ENCODE peak calls at places on chromosomes 3 and 15, in four cellular contexts. One of them, this sample, is unnamed. For H3K9me3, the result is how much of the 10 kb centered on the place peaks cover.

GRCh38 chr15:80890341-80890972 is 99.2 kb downstream of the MESD start:
- DNase-seq in tibial artery: no peak
- DNase-seq in CD8-positive, alpha-beta T cell: no peak
- DNase-seq in CD4-positive, alpha-beta T cell: no peak
- DNase-seq in this sample: no peak

GRCh38 chr3:166444336-166444735 is 607.1 kb upstream of the BCHE start:
- DNase-seq in CD4-positive, alpha-beta T cell: no peak
- DNase-seq in CD8-positive, alpha-beta T cell: no peak
- DNase-seq in tibial artery: no peak
- DNase-seq in this sample: no peak

GRCh38 chr3:131217296-131217741 is 164.3 kb upstream of the NUDT16 start:
- DNase-seq in CD4-positive, alpha-beta T cell: no peak
- DNase-seq in CD8-positive, alpha-beta T cell: no peak
- DNase-seq in tibial artery: no peak
- DNase-seq in this sample: no peak

GRCh38 chr3:40869939-40870338 is 329.4 kb upstream of the CTNNB1 start:
- DNase-seq in CD4-positive, alpha-beta T cell: no peak
- DNase-seq in CD8-positive, alpha-beta T cell: no peak
- DNase-seq in tibial artery: no peak
- DNase-seq in this sample: no peak

GRCh38 chr15:79282371-79283251 is at the start of gene ANKRD34C:
- DNase-seq in CD4-positive, alpha-beta T cell: no peak
- DNase-seq in CD8-positive, alpha-beta T cell: no peak
- DNase-seq in tibial artery: no peak
- DNase-seq in this sample: no peak

GRCh38 chr15:43168192-43169107 is 16.8 kb upstream of the CCNDBP1 start:
- DNase-seq in CD4-positive, alpha-beta T cell: no peak
- DNase-seq in CD8-positive, alpha-beta T cell: no peak
- DNase-seq in tibial artery: no peak
- DNase-seq in this sample: no peak

GRCh38 chr3:139202226-139202958 is 141.4 kb upstream of the MRPS22 start:
- DNase-seq in CD8-positive, alpha-beta T cell: no peak
- DNase-seq in CD4-positive, alpha-beta T cell: no peak
- DNase-seq in tibial artery: no peak
- DNase-seq in this sample: no peak

GRCh38 chr3:24867783-24868182 is 373.1 kb upstream of the THRB start:
- DNase-seq in tibial artery: no peak
- DNase-seq in CD4-positive, alpha-beta T cell: no peak
- DNase-seq in CD8-positive, alpha-beta T cell: no peak
- DNase-seq in this sample: no peak

GRCh38 chr3:16723994-16724393 is 118.8 kb upstream of the DAZL start:
- DNase-seq in tibial artery: no peak
- DNase-seq in CD8-positive, alpha-beta T cell: no peak
- DNase-seq in CD4-positive, alpha-beta T cell: no peak
- DNase-seq in this sample: no peak

GRCh38 chr3:160486459-160486869 is 36.9 kb upstream of the TRIM59 start:
- DNase-seq in CD8-positive, alpha-beta T cell: no peak
- DNase-seq in tibial artery: no peak
- DNase-seq in CD4-positive, alpha-beta T cell: no peak
- DNase-seq in this sample: no peak

GRCh38 chr3:60775956-60776355 is 475.3 kb downstream of the FHIT start:
- DNase-seq in CD4-positive, alpha-beta T cell: no peak
- DNase-seq in tibial artery: no peak
- DNase-seq in CD8-positive, alpha-beta T cell: no peak
- DNase-seq in this sample: no peak

GRCh38 chr3:196096382-196096953 is 14.6 kb upstream of the TFRC start:
- DNase-seq in tibial artery: peak
- DNase-seq in CD4-positive, alpha-beta T cell: no peak
- DNase-seq in CD8-positive, alpha-beta T cell: no peak
- DNase-seq in this sample: no peak

GRCh38 chr3:72595927-72596610 is 252.2 kb downstream of the SHQ1 start:
- DNase-seq in CD4-positive, alpha-beta T cell: no peak
- DNase-seq in tibial artery: no peak
- DNase-seq in CD8-positive, alpha-beta T cell: no peak
- DNase-seq in this sample: no peak

GRCh38 chr15:89299896-89300295 is 34.7 kb downstream of the POLG start:
- DNase-seq in CD8-positive, alpha-beta T cell: no peak
- DNase-seq in CD4-positive, alpha-beta T cell: no peak
- DNase-seq in tibial artery: no peak
- DNase-seq in this sample: no peak

GRCh38 chr15:33433821-33434220 is 123.1 kb downstream of the RYR3 start:
- DNase-seq in tibial artery: no peak
- DNase-seq in CD4-positive, alpha-beta T cell: no peak
- DNase-seq in CD8-positive, alpha-beta T cell: no peak
- DNase-seq in this sample: no peak

GRCh38 chr3:42080452-42080872 is 10.7 kb upstream of the TRAK1 start:
- DNase-seq in CD4-positive, alpha-beta T cell: no peak
- DNase-seq in tibial artery: no peak
- DNase-seq in CD8-positive, alpha-beta T cell: no peak
- DNase-seq in this sample: no peak

GRCh38 chr3:155673411-155673810 is 71.5 kb downstream of the PLCH1 start:
- DNase-seq in CD4-positive, alpha-beta T cell: no peak
- DNase-seq in tibial artery: no peak
- DNase-seq in CD8-positive, alpha-beta T cell: no peak
- DNase-seq in this sample: no peak

GRCh38 chr3:9803494-9803893 is 6.6 kb upstream of the TTLL3 start:
- DNase-seq in tibial artery: no peak
- DNase-seq in CD8-positive, alpha-beta T cell: no peak
- DNase-seq in CD4-positive, alpha-beta T cell: no peak
- DNase-seq in this sample: no peak

GRCh38 chr15:88546248-88547129 is at the start of gene DET1:
- DNase-seq in tibial artery: peak
- DNase-seq in CD4-positive, alpha-beta T cell: peak
- DNase-seq in CD8-positive, alpha-beta T cell: peak
- DNase-seq in this sample: peak

GRCh38 chr3:134352031-134352671 is 22.1 kb downstream of the AMOTL2 start:
- DNase-seq in CD8-positive, alpha-beta T cell: no peak
- DNase-seq in tibial artery: no peak
- DNase-seq in CD4-positive, alpha-beta T cell: no peak
- DNase-seq in this sample: no peak

GRCh38 chr3:17039579-17039978 is 154.8 kb downstream of the PLCL2 start:
- DNase-seq in CD4-positive, alpha-beta T cell: no peak
- DNase-seq in tibial artery: no peak
- DNase-seq in CD8-positive, alpha-beta T cell: no peak
- DNase-seq in this sample: no peak

GRCh38 chr15:90818251-90819210 is 49.9 kb upstream of the FURIN start:
- DNase-seq in CD8-positive, alpha-beta T cell: no peak
- DNase-seq in tibial artery: no peak
- DNase-seq in CD4-positive, alpha-beta T cell: no peak
- DNase-seq in this sample: no peak

GRCh38 chr3:156230291-156230900 is 110.0 kb downstream of the KCNAB1 start:
- DNase-seq in tibial artery: no peak
- DNase-seq in CD8-positive, alpha-beta T cell: no peak
- DNase-seq in CD4-positive, alpha-beta T cell: no peak
- DNase-seq in this sample: no peak

GRCh38 chr3:159762981-159763465 is 225.6 kb upstream of the IL12A start:
- DNase-seq in CD4-positive, alpha-beta T cell: no peak
- DNase-seq in CD8-positive, alpha-beta T cell: no peak
- DNase-seq in tibial artery: peak
- DNase-seq in this sample: no peak

GRCh38 chr15:35289029-35289617 is 204.0 kb upstream of the NANOGP8 start:
- DNase-seq in CD4-positive, alpha-beta T cell: no peak
- DNase-seq in CD8-positive, alpha-beta T cell: no peak
- DNase-seq in tibial artery: no peak
- DNase-seq in this sample: no peak

GRCh38 chr15:81032818-81033217 is 32.1 kb downstream of the TLNRD1 start:
- DNase-seq in tibial artery: no peak
- DNase-seq in CD4-positive, alpha-beta T cell: no peak
- DNase-seq in CD8-positive, alpha-beta T cell: no peak
- DNase-seq in this sample: no peak

GRCh38 chr15:99845009-99845408 is 111.8 kb upstream of the LYSMD4 start:
- DNase-seq in tibial artery: no peak
- DNase-seq in CD4-positive, alpha-beta T cell: no peak
- DNase-seq in CD8-positive, alpha-beta T cell: no peak
- DNase-seq in this sample: no peak

GRCh38 chr3:129234441-129234840 is 15.0 kb upstream of the COPG1 start:
- DNase-seq in CD8-positive, alpha-beta T cell: no peak
- DNase-seq in CD4-positive, alpha-beta T cell: no peak
- DNase-seq in tibial artery: no peak
- DNase-seq in this sample: no peak

GRCh38 chr15:49887604-49888340 is 231.3 kb downstream of the ATP8B4 start:
- DNase-seq in tibial artery: no peak
- DNase-seq in CD8-positive, alpha-beta T cell: no peak
- DNase-seq in CD4-positive, alpha-beta T cell: no peak
- DNase-seq in this sample: no peak

GRCh38 chr3:53134631-53135232 is 4.5 kb upstream of the RFT1 start:
- DNase-seq in tibial artery: peak
- DNase-seq in CD4-positive, alpha-beta T cell: peak
- DNase-seq in CD8-positive, alpha-beta T cell: peak
- DNase-seq in this sample: peak

GRCh38 chr15:25065876-25066275 is 111.1 kb downstream of the SNRPN start:
- DNase-seq in CD8-positive, alpha-beta T cell: no peak
- DNase-seq in CD4-positive, alpha-beta T cell: no peak
- DNase-seq in tibial artery: no peak
- DNase-seq in this sample: no peak

GRCh38 chr15:25067725-25068309 is 113.0 kb downstream of the SNRPN start:
- DNase-seq in CD4-positive, alpha-beta T cell: no peak
- DNase-seq in CD8-positive, alpha-beta T cell: no peak
- DNase-seq in tibial artery: no peak
- DNase-seq in this sample: no peak

GRCh38 chr15:25062551-25063430 is 108.0 kb downstream of the SNRPN start:
- DNase-seq in tibial artery: no peak
- DNase-seq in CD4-positive, alpha-beta T cell: no peak
- DNase-seq in CD8-positive, alpha-beta T cell: no peak
- DNase-seq in this sample: no peak

GRCh38 chr15:25066708-25067107 is 111.9 kb downstream of the SNRPN start:
- DNase-seq in CD8-positive, alpha-beta T cell: no peak
- DNase-seq in tibial artery: no peak
- DNase-seq in CD4-positive, alpha-beta T cell: no peak
- DNase-seq in this sample: no peak

GRCh38 chr15:25065286-25065685 is 110.5 kb downstream of the SNRPN start:
- DNase-seq in CD4-positive, alpha-beta T cell: no peak
- DNase-seq in CD8-positive, alpha-beta T cell: no peak
- DNase-seq in tibial artery: no peak
- DNase-seq in this sample: no peak
- H3K9me3 ChIP-seq in CD4-positive, alpha-beta T cell: half or more
- H3K9me3 ChIP-seq in CD8-positive, alpha-beta T cell: half or more
- H3K9me3 ChIP-seq in tibial artery: half or more
- H3K9me3 ChIP-seq in this sample: under half

GRCh38 chr15:46178138-46178537 is 543.3 kb downstream of the SQOR start:
- DNase-seq in CD4-positive, alpha-beta T cell: no peak
- DNase-seq in tibial artery: no peak
- DNase-seq in CD8-positive, alpha-beta T cell: no peak
- DNase-seq in this sample: no peak

GRCh38 chr15:46170326-46170725 is 535.5 kb downstream of the SQOR start:
- DNase-seq in CD8-positive, alpha-beta T cell: no peak
- DNase-seq in CD4-positive, alpha-beta T cell: no peak
- DNase-seq in tibial artery: no peak
- DNase-seq in this sample: no peak

GRCh38 chr15:46177219-46177618 is 542.4 kb downstream of the SQOR start:
- DNase-seq in tibial artery: no peak
- DNase-seq in CD4-positive, alpha-beta T cell: no peak
- DNase-seq in CD8-positive, alpha-beta T cell: no peak
- DNase-seq in this sample: no peak

DNA sequence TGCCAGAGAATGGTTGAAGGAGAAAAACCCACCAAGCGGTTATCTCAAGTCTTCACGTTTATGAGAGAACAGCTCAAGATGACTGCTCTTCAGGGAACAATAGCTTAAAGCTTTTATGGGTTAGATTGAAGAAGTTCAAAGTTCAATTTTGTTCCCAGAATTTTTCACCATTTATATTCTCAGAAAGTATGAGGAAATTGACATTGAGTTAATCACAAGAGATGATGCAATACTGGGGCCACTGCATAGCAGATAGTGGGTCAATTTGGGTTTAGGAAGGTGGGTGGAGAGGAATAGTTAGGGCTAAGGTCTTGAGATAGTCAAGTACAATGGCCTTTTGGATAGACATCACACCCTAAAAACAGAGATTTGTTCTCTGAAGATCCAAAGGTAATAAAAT is 539.3 kb downstream of the SQOR start:
- DNase-seq in CD8-positive, alpha-beta T cell: no peak
- DNase-seq in CD4-positive, alpha-beta T cell: no peak
- DNase-seq in tibial artery: no peak
- DNase-seq in this sample: no peak
- H3K9me3 ChIP-seq in CD8-positive, alpha-beta T cell: under half
- H3K9me3 ChIP-seq in CD4-positive, alpha-beta T cell: under half
- H3K9me3 ChIP-seq in tibial artery: under half
- H3K9me3 ChIP-seq in this sample: under half

GRCh38 chr3:33717616-33717865 is 513 bp downstream of the CLASP2 start:
- DNase-seq in CD4-positive, alpha-beta T cell: peak
- DNase-seq in tibial artery: no peak
- DNase-seq in CD8-positive, alpha-beta T cell: no peak
- DNase-seq in this sample: peak
- H3K9me3 ChIP-seq in CD4-positive, alpha-beta T cell: under half
- H3K9me3 ChIP-seq in tibial artery: under half
- H3K9me3 ChIP-seq in CD8-positive, alpha-beta T cell: under half
- H3K9me3 ChIP-seq in this sample: under half

GRCh38 chr3:1600206-1600605 is 498.5 kb upstream of the CNTN4 start:
- DNase-seq in CD4-positive, alpha-beta T cell: no peak
- DNase-seq in CD8-positive, alpha-beta T cell: no peak
- DNase-seq in tibial artery: no peak
- DNase-seq in this sample: no peak

GRCh38 chr3:1591327-1592028 is 498.7 kb downstream of the CNTN6 start:
- DNase-seq in CD8-positive, alpha-beta T cell: no peak
- DNase-seq in tibial artery: no peak
- DNase-seq in CD4-positive, alpha-beta T cell: no peak
- DNase-seq in this sample: no peak

GRCh38 chr3:1600700-1601418 is 497.8 kb upstream of the CNTN4 start:
- DNase-seq in tibial artery: no peak
- DNase-seq in CD4-positive, alpha-beta T cell: no peak
- DNase-seq in CD8-positive, alpha-beta T cell: no peak
- DNase-seq in this sample: no peak

GRCh38 chr3:1594940-1595339 is 502.1 kb downstream of the CNTN6 start:
- DNase-seq in tibial artery: no peak
- DNase-seq in CD8-positive, alpha-beta T cell: no peak
- DNase-seq in CD4-positive, alpha-beta T cell: no peak
- DNase-seq in this sample: no peak
- H3K9me3 ChIP-seq in tibial artery: under half
- H3K9me3 ChIP-seq in CD8-positive, alpha-beta T cell: under half
- H3K9me3 ChIP-seq in CD4-positive, alpha-beta T cell: under half
- H3K9me3 ChIP-seq in this sample: under half

This sample was measured in T-helper 17 cell.